ENCODE peak calls at places on chromosomes 6 and 20, in five cellular contexts. U is hypothalamus; T is stimulated activated CD4-positive, alpha-beta T cell treated with anti-CD3 and anti-CD28 coated beads, Interleukin-12 subunit alpha, Interleukin-12 subunit beta, amount 100 ng/mL, for 24 hours; M is NCI-H2029; H is CD4-positive, alpha-beta T cell. O is an unnamed sample.
A peak's percentile ranks its signal among the peaks of the same experiment; 100 is the strongest.

GRCh38 chr6:137728386-137729349 is 138.4 kb upstream of the TNFAIP3 start:
- DNase-seq in U (no peak), T (no peak), M (no peak), H (no peak), O (no peak)

GRCh38 chr6:2235782-2236495 is 9.5 kb downstream of the GMDS start:
- DNase-seq in U (no peak), T (no peak), M (no peak), H (no peak), O (no peak)

GRCh38 chr6:61940919-61941318 is 345.1 kb downstream of the KHDRBS2 start:
- DNase-seq in U (no peak), T (no peak), M (no peak), H (no peak), O (no peak)

GRCh38 chr20:36154696-36155628 is at the start of gene EPB41L1:
- DNase-seq in U (peak; percentile 54), T (no peak), M (no peak), H (no peak), O (no peak)

GRCh38 chr6:108168501-108168979 is 2.7 kb downstream of the NR2E1 start:
- DNase-seq in U (no peak), T (no peak), M (no peak), H (no peak), O (peak; percentile 23)

GRCh38 chr6:12185081-12185673 is 105.0 kb upstream of the EDN1 start:
- DNase-seq in U (no peak), T (no peak), M (no peak), H (no peak), O (no peak)

GRCh38 chr20:45337367-45338120 is 10.7 kb downstream of the SDC4 start:
- DNase-seq in U (no peak), T (no peak), M (no peak), H (no peak), O (no peak)

GRCh38 chr6:43977404-43978111 is 149.7 kb downstream of the MRPL14 start:
- DNase-seq in U (no peak), T (no peak), M (no peak), H (no peak), O (no peak)

GRCh38 chr6:18302561-18303439 is 38.5 kb upstream of the DEK start:
- DNase-seq in U (no peak), T (no peak), M (no peak), H (no peak), O (no peak)

GRCh38 chr6:16921399-16922110 is 160.3 kb upstream of the ATXN1 start:
- DNase-seq in U (no peak), T (no peak), M (no peak), H (no peak), O (no peak)

GRCh38 chr6:10901751-10902150 is 14.9 kb downstream of the SYCP2L start:
- DNase-seq in U (no peak), T (no peak), M (no peak), H (no peak), O (no peak)

GRCh38 chr6:119308048-119308570 is 41.5 kb downstream of the MAN1A1 start:
- DNase-seq in U (no peak), T (no peak), M (no peak), H (no peak), O (no peak)

GRCh38 chr20:38043512-38044300 is 10.2 kb downstream of the RPRD1B start:
- DNase-seq in U (no peak), T (no peak), M (no peak), H (no peak), O (no peak)

GRCh38 chr6:33571637-33572316 is 8.3 kb downstream of the BAK1 start:
- DNase-seq in U (no peak), T (no peak), M (no peak), H (no peak), O (no peak)